ENCODE peak calls at places on chromosomes 12 and 14, in five cellular contexts. R, X, C, F and K are unnamed samples.

GRCh38 chr12:118608770-118609344 is 232.5 kb downstream of the SUDS3 start:
- DNase-seq in X (no peak), R (no peak), F (no peak), C (no peak), K (no peak)

GRCh38 chr12:23376238-23376637 is 573.2 kb downstream of the SOX5 start:
- DNase-seq in R (no peak), C (peak; percentile 11), F (no peak), X (no peak), K (peak; percentile 58)

GRCh38 chr12:57340104-57340503 is 89.1 kb upstream of the STAC3 start:
- DNase-seq in R (peak; percentile 9), F (no peak), X (no peak), C (peak; percentile 2), K (peak; percentile 25)

GRCh38 chr12:53965251-53966069 is 7.5 kb upstream of the HOXC11 start:
- DNase-seq in X (no peak), C (no peak), R (peak; percentile 78), F (no peak), K (peak; percentile 71)

GRCh38 chr12:66803972-66804371 is 125.1 kb upstream of the GRIP1 start:
- DNase-seq in F (peak; percentile 51), X (no peak), C (peak; percentile 86), R (no peak), K (peak; percentile 17)

GRCh38 chr12:132727091-132727794 is 16.6 kb downstream of the PGAM5 start:
- DNase-seq in X (no peak), C (no peak), R (no peak), F (no peak), K (no peak)

GRCh38 chr12:121300083-121300819 is 3.7 kb upstream of the CAMKK2 start:
- DNase-seq in F (no peak), C (no peak), R (no peak), X (no peak), K (no peak)

GRCh38 chr14:103628221-103628683 is 759 bp upstream of the KLC1 start:
- DNase-seq in C (peak; percentile 78), X (peak; percentile 89), F (peak; percentile 77), R (peak; percentile 87), K (peak; percentile 78)

GRCh38 chr12:85755760-85756159 is 80.4 kb downstream of the RASSF9 start:
- DNase-seq in C (no peak), F (no peak), R (no peak), X (peak; percentile 16), K (no peak)

GRCh38 chr12:78087363-78087675 is 256.6 kb downstream of the NAV3 start:
- DNase-seq in R (no peak), F (no peak), X (no peak), C (no peak), K (no peak)

GRCh38 chr12:71045781-71046180 is 112.0 kb downstream of the TSPAN8 start:
- DNase-seq in F (no peak), R (peak; percentile 83), X (peak; percentile 78), C (no peak), K (no peak)

GRCh38 chr14:21748869-21749303 is 75.3 kb upstream of the OR4E1 start:
- DNase-seq in C (peak; percentile 78), R (no peak), F (peak; percentile 60), X (peak; percentile 72), K (peak; percentile 83)

GRCh38 chr12:56836317-56836716 is 73.2 kb downstream of the HSD17B6 start:
- DNase-seq in C (no peak), R (peak; percentile 18), X (peak; percentile 28), F (no peak), K (peak; percentile 32)

GRCh38 chr14:92520102-92520651 is 6.6 kb downstream of the RIN3 start:
- DNase-seq in R (no peak), X (no peak), C (no peak), F (no peak), K (no peak)

GRCh38 chr12:130795906-130796305 is 43.1 kb downstream of the STX2 start:
- DNase-seq in X (no peak), C (no peak), R (no peak), F (no peak), K (no peak)

GRCh38 chr14:51539571-51540037 is 112.1 kb upstream of the FRMD6 start:
- DNase-seq in X (peak; percentile 99), R (peak; percentile 84), F (no peak), C (no peak), K (peak; percentile 86)

GRCh38 chr14:35369701-35370191 is 34.8 kb downstream of the NFKBIA start:
- DNase-seq in C (no peak), F (no peak), X (peak; percentile 85), R (no peak), K (no peak)

GRCh38 chr12:85920324-85920947 is 46.3 kb downstream of the NTS start:
- DNase-seq in F (no peak), C (peak; percentile 12), R (no peak), X (peak; percentile 78), K (peak; percentile 55)

GRCh38 chr12:59698599-59698998 is 102.8 kb downstream of the SLC16A7 start:
- DNase-seq in R (peak; percentile 76), C (no peak), F (no peak), X (peak; percentile 51), K (no peak)